ENCODE peak calls at places on chromosomes 5 and 9, in nine cellular contexts. S is cardiac muscle cell; N is mammary epithelial cell; T is CD8-positive, alpha-beta T cell; A is AG10803; U is foreskin fibroblast; Z is fibroblast of mammary gland; J is body of pancreas; X is fibroblast of lung. B is an unnamed sample.

GRCh38 chr5:78816143-78816765 is 167.7 kb upstream of the LHFPL2 start:
- DNase-seq in T (no peak), N (no peak), X (peak), Z (no peak), A (no peak), U (no peak), J (no peak), S (no peak), B (no peak)

GRCh38 chr5:174744896-174745295 is 20.5 kb downstream of the MSX2 start:
- DNase-seq in Z (no peak), S (no peak), A (no peak), U (no peak), T (no peak), J (no peak), X (peak), N (no peak), B (no peak)

GRCh38 chr5:14204785-14205321 is 61.7 kb downstream of the TRIO start:
- DNase-seq in Z (peak), X (peak), N (peak), S (no peak), T (no peak), J (peak), A (peak), U (peak), B (no peak)

GRCh38 chr5:35894131-35894530 is 37.4 kb downstream of the IL7R start:
- DNase-seq in T (no peak), X (no peak), U (no peak), J (no peak), N (no peak), S (no peak), A (no peak), Z (no peak), B (no peak)

GRCh38 chr9:89491688-89492087 is 6.2 kb downstream of the SEMA4D start:
- DNase-seq in A (no peak), U (no peak), S (no peak), T (no peak), Z (no peak), N (no peak), J (no peak), X (no peak), B (no peak)

GRCh38 chr9:99385814-99386279 is 163.8 kb downstream of the SEC61B start:
- DNase-seq in N (no peak), U (peak), S (no peak), Z (peak), J (no peak), X (peak), T (no peak), A (peak), B (no peak)

GRCh38 chr5:56050566-56051292 is 56.0 kb upstream of the IL6ST start:
- DNase-seq in U (no peak), A (no peak), N (no peak), Z (no peak), S (peak), X (no peak), T (no peak), J (no peak), B (no peak)

GRCh38 chr5:17248999-17249634 is 31.7 kb downstream of the BASP1 start:
- DNase-seq in J (no peak), S (no peak), T (no peak), X (peak), N (peak), U (peak), Z (peak), A (peak), B (peak)

GRCh38 chr9:108779506-108779905 is 76.3 kb downstream of the ACTL7B start:
- DNase-seq in N (no peak), X (no peak), U (no peak), T (no peak), J (no peak), S (no peak), A (no peak), Z (no peak), B (no peak)

GRCh38 chr9:85215936-85216335 is 525.8 kb downstream of the AGTPBP1 start:
- DNase-seq in S (no peak), T (no peak), X (peak), N (no peak), U (peak), A (peak), Z (peak), J (no peak), B (no peak)

GRCh38 chr9:113269871-113270270 is 5.5 kb downstream of the CDC26 start:
- DNase-seq in T (no peak), J (no peak), X (no peak), A (no peak), S (no peak), U (no peak), Z (no peak), N (no peak), B (no peak)

GRCh38 chr5:135874461-135874860 is 21.2 kb downstream of the IL9 start:
- DNase-seq in U (no peak), X (no peak), J (no peak), S (no peak), N (no peak), Z (no peak), T (no peak), A (no peak), B (no peak)

GRCh38 chr5:150605546-150605945 is 34.9 kb upstream of the SYNPO start:
- DNase-seq in S (no peak), J (no peak), Z (no peak), T (no peak), X (peak), U (no peak), N (no peak), A (no peak), B (no peak)

GRCh38 chr5:174514983-174515394 is 209.4 kb upstream of the MSX2 start:
- DNase-seq in X (no peak), A (no peak), Z (no peak), J (no peak), N (no peak), T (no peak), U (no peak), S (no peak), B (no peak)

GRCh38 chr5:114018178-114018577 is 343.7 kb upstream of the KCNN2 start:
- DNase-seq in A (no peak), Z (no peak), S (peak), N (no peak), T (no peak), J (no peak), U (peak), X (no peak), B (no peak)

GRCh38 chr5:109739741-109740140 is 50.0 kb downstream of the MAN2A1 start:
- DNase-seq in A (no peak), X (peak), T (no peak), N (peak), Z (peak), J (no peak), U (peak), S (peak), B (no peak)

GRCh38 chr9:3677541-3677940 is 151.7 kb upstream of the RFX3 start:
- DNase-seq in X (no peak), S (no peak), A (no peak), U (no peak), N (no peak), Z (no peak), J (no peak), T (no peak), B (no peak)

GRCh38 chr5:142720561-142721275 is 34.8 kb upstream of the FGF1 start:
- DNase-seq in S (no peak), T (no peak), N (peak), X (peak), U (no peak), A (no peak), Z (no peak), J (peak), B (no peak)

GRCh38 chr5:131304414-131304813 is 40.6 kb downstream of the CDC42SE2 start:
- DNase-seq in T (no peak), Z (no peak), J (no peak), N (no peak), X (no peak), A (no peak), S (no peak), U (no peak), B (no peak)

GRCh38 chr5:172142709-172143215 is 45.3 kb downstream of the STK10 start:
- DNase-seq in T (no peak), X (peak), N (no peak), U (no peak), S (no peak), J (no peak), A (no peak), Z (no peak), B (no peak)

GRCh38 chr9:93071464-93071863 is 13.0 kb downstream of the SUSD3 start:
- DNase-seq in T (no peak), X (peak), S (no peak), U (peak), Z (peak), J (no peak), A (no peak), N (no peak), B (no peak)

GRCh38 chr9:114507726-114508125 is 2.5 kb upstream of the WHRN start:
- DNase-seq in U (peak), T (no peak), X (no peak), S (peak), Z (peak), A (peak), N (peak), J (no peak), B (peak)

GRCh38 chr5:83487155-83487554 is 15.6 kb downstream of the VCAN start:
- DNase-seq in Z (no peak), N (no peak), U (no peak), J (no peak), S (no peak), A (peak), T (no peak), X (peak), B (no peak)

GRCh38 chr9:7534211-7534935 is 265.2 kb downstream of the DMAC1 start:
- DNase-seq in U (no peak), Z (no peak), T (no peak), A (no peak), X (no peak), S (peak), N (no peak), J (no peak), B (no peak)

GRCh38 chr9:7533376-7534090 is 266.0 kb downstream of the DMAC1 start:
- DNase-seq in A (no peak), S (no peak), U (no peak), T (no peak), Z (no peak), N (no peak), X (no peak), J (no peak), B (no peak)

GRCh38 chr9:7536310-7536939 is 263.2 kb downstream of the DMAC1 start:
- DNase-seq in N (peak), A (peak), T (no peak), X (peak), Z (peak), U (peak), S (peak), J (peak), B (no peak)
- TF ChIP-seq CTCF in N (peak), A (peak), T (no peak), X (peak), Z (peak), U (peak), S (peak), J (peak), B (peak)

GRCh38 chr5:2542026-2542425 is 209.5 kb downstream of the IRX2 start:
- DNase-seq in Z (no peak), N (no peak), T (no peak), S (no peak), X (no peak), J (no peak), A (no peak), U (no peak), B (no peak)
- H3K4me3 ChIP-seq in Z (no peak), N (no peak), T (no peak), S (no peak), X (no peak), J (no peak), A (no peak), U (no peak), B (no peak)

GRCh38 chr5:22431840-22432239 is 421.3 kb downstream of the CDH12 start:
- DNase-seq in Z (no peak), A (no peak), N (peak), S (no peak), T (no peak), X (no peak), J (no peak), U (no peak), B (no peak)

GRCh38 chr5:22431406-22431805 is 421.7 kb downstream of the CDH12 start:
- DNase-seq in Z (no peak), J (no peak), N (no peak), S (no peak), U (no peak), T (no peak), A (no peak), X (no peak), B (no peak)
- TF ChIP-seq CTCF in Z (no peak), J (no peak), N (no peak), S (no peak), U (no peak), T (no peak), A (no peak), X (no peak), B (no peak)

DNA sequence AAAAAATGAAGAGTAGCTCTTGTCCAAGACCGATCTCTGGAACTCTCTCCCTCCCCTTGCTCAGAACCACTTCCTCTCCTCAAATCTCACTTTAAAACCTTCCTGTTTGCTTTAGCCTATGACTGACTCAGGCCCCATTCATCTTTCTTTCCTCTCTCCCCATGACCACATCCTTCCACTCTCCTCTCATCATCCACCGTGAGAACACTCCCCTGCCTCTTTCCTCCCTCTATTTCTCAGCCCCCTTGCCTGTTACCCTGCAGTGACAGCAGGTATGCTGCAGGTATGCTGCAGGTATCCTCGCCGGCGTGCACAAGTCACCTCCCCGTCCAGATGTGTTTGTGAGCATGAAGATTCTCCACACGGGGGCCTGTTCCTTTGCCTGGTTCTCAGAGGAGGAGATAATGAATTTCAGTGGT is 505.3 kb downstream of the CCDC171 start:
- DNase-seq in U (peak), S (no peak), N (peak), T (no peak), X (peak), Z (peak), A (peak), J (no peak), B (no peak)
- H3K4me3 ChIP-seq in U (no peak), S (no peak), N (no peak), T (no peak), X (no peak), Z (no peak), A (no peak), J (no peak), B (no peak)

GRCh38 chr5:157322581-157322980 is 56.7 kb downstream of the CYFIP2 start:
- DNase-seq in U (no peak), J (no peak), X (no peak), T (no peak), Z (no peak), N (no peak), S (no peak), A (no peak), B (no peak)

GRCh38 chr5:157324237-157324636 is 58.3 kb downstream of the CYFIP2 start:
- DNase-seq in U (no peak), X (no peak), A (no peak), Z (no peak), S (no peak), T (no peak), N (no peak), J (no peak), B (no peak)

GRCh38 chr5:157326440-157327023 is 60.6 kb downstream of the CYFIP2 start:
- DNase-seq in N (no peak), S (no peak), Z (no peak), A (no peak), J (no peak), T (no peak), X (no peak), U (no peak), B (no peak)

GRCh38 chr5:157327771-157328170 is 61.8 kb downstream of the CYFIP2 start:
- DNase-seq in X (no peak), A (no peak), S (no peak), T (no peak), J (no peak), Z (no peak), U (no peak), N (no peak), B (no peak)

GRCh38 chr5:157323107-157323706 is 57.3 kb downstream of the CYFIP2 start:
- DNase-seq in N (no peak), Z (no peak), J (no peak), U (no peak), T (no peak), A (no peak), X (no peak), S (no peak), B (no peak)
- TF ChIP-seq CTCF in N (no peak), Z (peak), J (no peak), U (no peak), T (peak), A (peak), X (no peak), S (peak), B (peak)

DNA sequence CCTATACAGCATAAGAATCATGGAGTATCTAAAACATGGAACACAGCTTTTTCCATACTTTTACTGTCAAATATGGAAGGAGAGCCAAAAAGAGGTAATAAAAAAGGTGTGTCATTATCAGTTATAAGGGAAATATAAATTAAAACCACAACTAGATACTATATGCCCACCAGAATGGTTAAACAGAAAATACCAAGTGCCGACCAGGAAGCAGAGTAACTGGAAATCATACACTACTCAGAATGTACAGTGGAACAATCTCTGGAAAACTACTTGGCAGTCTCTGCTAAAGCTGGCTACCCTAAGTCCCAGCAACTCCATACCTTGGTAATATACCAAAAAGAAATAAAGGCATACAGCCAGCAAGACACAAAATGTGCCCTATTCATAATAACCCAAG is 2.4 kb downstream of the PAIP1 start:
- DNase-seq in S (no peak), J (no peak), A (no peak), U (no peak), T (no peak), N (no peak), X (no peak), Z (no peak), B (no peak)
- H3K4me3 ChIP-seq in S (peak), J (no peak), A (no peak), U (peak), T (no peak), N (peak), X (no peak), Z (peak), B (peak)

GRCh38 chr9:107087256-107087655 is 195.8 kb upstream of the RAD23B start:
- DNase-seq in S (no peak), X (no peak), T (no peak), N (no peak), U (peak), Z (no peak), J (no peak), A (peak), B (no peak)
- TF ChIP-seq CTCF in S (peak), X (no peak), T (no peak), N (no peak), U (no peak), Z (no peak), J (no peak), A (peak), B (no peak)

GRCh38 chr5:80082731-80083114 is 47.6 kb downstream of the THBS4 start:
- DNase-seq in T (no peak), U (peak), A (peak), Z (peak), X (peak), J (peak), S (peak), N (peak), B (peak)

GRCh38 chr5:80077317-80077716 is 42.2 kb downstream of the THBS4 start:
- DNase-seq in S (no peak), T (no peak), A (no peak), X (no peak), Z (no peak), N (no peak), U (no peak), J (no peak), B (no peak)

GRCh38 chr5:80078921-80079320 is 43.8 kb downstream of the THBS4 start:
- DNase-seq in T (no peak), U (no peak), J (no peak), A (no peak), X (no peak), Z (no peak), N (no peak), S (no peak), B (no peak)

GRCh38 chr5:80082221-80082620 is 47.1 kb downstream of the THBS4 start:
- DNase-seq in U (no peak), Z (no peak), A (no peak), N (no peak), S (no peak), T (no peak), X (no peak), J (no peak), B (no peak)

DNA sequence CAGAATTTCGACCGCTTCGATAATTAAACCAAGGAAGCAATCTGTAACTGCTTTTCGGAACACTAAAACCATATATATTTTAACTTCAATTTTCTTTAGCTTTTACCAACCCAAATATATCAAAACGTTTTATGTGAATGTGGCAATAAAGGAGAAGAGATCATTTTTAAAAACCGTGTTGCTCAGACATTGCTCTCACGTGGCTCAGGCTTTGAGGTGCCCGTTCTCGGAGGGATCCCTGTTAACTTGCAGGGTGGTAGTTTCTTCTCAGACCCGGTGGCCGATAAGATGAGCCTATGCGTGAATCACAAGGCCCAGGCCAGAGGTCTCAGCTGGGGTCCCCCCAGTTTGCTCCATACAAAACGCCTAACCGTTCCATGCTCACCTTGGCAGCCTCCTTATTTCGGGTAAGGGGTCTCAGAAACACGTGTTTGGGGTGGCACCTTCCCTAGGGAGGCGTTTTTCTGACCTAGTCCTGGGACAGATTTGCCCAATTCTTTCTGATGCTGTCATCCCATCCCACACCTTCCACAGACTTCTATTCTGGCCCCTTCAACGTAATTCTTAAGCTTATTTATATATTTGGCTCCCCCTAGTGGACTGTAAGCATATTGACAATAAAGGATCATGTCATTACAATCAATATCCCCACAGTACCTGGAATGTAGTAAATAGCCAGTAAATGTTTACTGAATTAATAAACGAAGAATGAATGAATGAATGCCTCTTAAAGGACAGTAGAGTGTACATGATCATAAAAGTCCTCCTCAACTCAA is 48.2 kb downstream of the THBS4 start:
- DNase-seq in X (peak), J (no peak), T (no peak), A (peak), U (peak), Z (peak), N (peak), S (peak), B (peak)
- H3K4me3 ChIP-seq in X (no peak), J (no peak), T (peak), A (peak), U (peak), Z (peak), N (peak), S (no peak), B (no peak)

DNA sequence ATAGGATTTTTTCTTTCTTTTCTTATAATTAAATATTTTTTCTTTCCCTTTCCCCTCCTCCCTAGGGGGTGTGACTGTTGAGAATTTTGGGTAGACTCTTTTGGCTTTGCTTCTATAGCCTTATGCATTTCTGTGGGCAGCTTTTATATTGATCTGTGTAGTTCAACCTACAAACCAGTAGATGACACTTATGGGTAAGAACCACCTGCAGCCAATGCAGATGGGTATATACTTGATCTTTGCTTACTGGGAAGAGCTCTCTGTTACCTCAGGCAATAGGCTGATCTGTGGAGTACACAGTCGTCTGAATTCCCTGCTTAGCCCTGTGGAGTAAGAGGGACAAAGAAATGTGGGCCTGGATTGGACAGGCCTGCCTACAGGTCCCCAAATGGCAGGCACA is 102.7 kb upstream of the STARD4 start:
- DNase-seq in Z (no peak), N (no peak), U (no peak), J (no peak), S (no peak), T (no peak), A (no peak), X (no peak), B (no peak)
- TF ChIP-seq CTCF in Z (no peak), N (no peak), U (no peak), J (no peak), S (no peak), T (no peak), A (no peak), X (no peak), B (no peak)

B was measured in retinal pigment epithelial cell.